ENCODE peak calls at places on chromosomes 2 and 18, in five cellular contexts. X is suprapubic skin, R is fibroblast of lung, L is astrocyte, C is tibial nerve. P is an unnamed sample. For H3K36me3, the result is how much of the 10 kb centered on the place peaks cover.

GRCh38 chr2:36577884-36578283 is 20.1 kb downstream of the FEZ2 start:
- DNase-seq in R (no peak), C (no peak), X (no peak), L (no peak), P (no peak)

GRCh38 chr2:128450211-128451015 is 131.7 kb upstream of the HS6ST1 start:
- DNase-seq in C (no peak), R (no peak), X (peak), L (no peak), P (peak)

GRCh38 chr2:217864960-217865359 is 137.8 kb downstream of the TNS1 start:
- DNase-seq in C (no peak), L (no peak), R (peak), X (no peak), P (no peak)

GRCh38 chr2:238525990-238526389 is 99.3 kb downstream of the ASB1 start:
- DNase-seq in X (no peak), R (peak), L (no peak), C (no peak), P (no peak)

GRCh38 chr18:74622079-74622478 is 24.4 kb downstream of the ZNF407 start:
- DNase-seq in R (no peak), L (no peak), X (no peak), C (no peak), P (no peak)

GRCh38 chr2:44668336-44668735 is 273.2 kb upstream of the SIX3 start:
- DNase-seq in C (no peak), L (no peak), R (no peak), X (no peak), P (no peak)

GRCh38 chr2:196380575-196380974 is 209.2 kb upstream of the STK17B start:
- DNase-seq in L (no peak), R (no peak), X (no peak), C (no peak), P (no peak)

GRCh38 chr2:67290451-67290991 is 106.6 kb upstream of the ETAA1 start:
- DNase-seq in R (peak), X (no peak), L (peak), C (no peak), P (no peak)

GRCh38 chr2:202122975-202123765 is 50.1 kb downstream of the KIAA2012 start:
- DNase-seq in R (no peak), X (no peak), C (no peak), L (no peak), P (no peak)

GRCh38 chr18:13246591-13246990 is 28.0 kb downstream of the LDLRAD4 start:
- DNase-seq in R (no peak), L (no peak), C (no peak), X (peak), P (no peak)

GRCh38 chr18:32980896-32981295 is 208.1 kb upstream of the KLHL14 start:
- DNase-seq in C (no peak), L (peak), R (peak), X (no peak), P (no peak)

GRCh38 chr2:10514287-10514686 is 66.2 kb upstream of the ODC1 start:
- DNase-seq in X (peak), C (no peak), R (no peak), L (no peak), P (no peak)

GRCh38 chr2:72754628-72755320 is 71.1 kb downstream of the EXOC6B start:
- DNase-seq in R (peak), C (no peak), X (no peak), L (peak), P (no peak)

GRCh38 chr2:158999458-158999857 is 31.0 kb downstream of the TANC1 start:
- DNase-seq in L (peak), X (no peak), C (no peak), R (peak), P (no peak)

GRCh38 chr2:113342650-113343049 is 63.9 kb upstream of the PAX8 start:
- DNase-seq in L (no peak), C (no peak), R (no peak), X (no peak), P (no peak)

GRCh38 chr2:37903009-37903408 is 22.1 kb upstream of the RMDN2 start:
- DNase-seq in X (no peak), C (no peak), L (no peak), R (no peak), P (no peak)

GRCh38 chr18:35024196-35024595 is 17.0 kb upstream of the MAPRE2 start:
- DNase-seq in C (no peak), X (no peak), R (no peak), L (no peak), P (no peak)

GRCh38 chr2:179936654-179937053 is 70.4 kb downstream of the CWC22 start:
- DNase-seq in L (no peak), C (no peak), R (no peak), X (no peak), P (no peak)

GRCh38 chr2:192571636-192572035 is 376.9 kb upstream of the TMEFF2 start:
- DNase-seq in L (no peak), C (no peak), X (no peak), R (no peak), P (no peak)

GRCh38 chr2:138115664-138116063 is 151.4 kb downstream of the HNMT start:
- DNase-seq in R (peak), X (no peak), L (no peak), C (no peak), P (no peak)

GRCh38 chr18:37476182-37476581 is 89.4 kb downstream of the CELF4 start:
- DNase-seq in R (no peak), C (no peak), X (no peak), L (no peak), P (no peak)

GRCh38 chr2:104091894-104092293 is 762.0 kb upstream of the POU3F3 start:
- DNase-seq in R (no peak), C (no peak), L (no peak), X (no peak), P (no peak)

GRCh38 chr2:29392774-29393173 is 277.6 kb downstream of the CLIP4 start:
- DNase-seq in L (no peak), R (no peak), C (no peak), X (no peak), P (no peak)

GRCh38 chr18:75211721-75212625 is 1.4 kb downstream of the TSHZ1 start:
- DNase-seq in C (no peak), X (peak), L (no peak), R (peak), P (no peak)

GRCh38 chr2:119282966-119283511 is 59.4 kb downstream of the STEAP3 start:
- DNase-seq in R (no peak), X (no peak), C (no peak), L (no peak), P (peak)

GRCh38 chr2:204108874-204109295 is 172.3 kb downstream of the ICOS start:
- DNase-seq in L (no peak), X (no peak), R (no peak), C (no peak), P (no peak)

GRCh38 chr2:109644571-109645275 is 30.6 kb downstream of the SOWAHC start:
- DNase-seq in X (no peak), R (no peak), L (no peak), C (no peak), P (peak)

GRCh38 chr18:63344918-63345317 is 22.1 kb downstream of the KDSR start:
- DNase-seq in X (no peak), R (no peak), C (no peak), L (no peak), P (no peak)

GRCh38 chr18:63344263-63344662 is 22.7 kb downstream of the KDSR start:
- DNase-seq in R (no peak), L (no peak), C (no peak), X (no peak), P (no peak)

GRCh38 chr18:63348508-63349136 is 18.4 kb downstream of the KDSR start:
- DNase-seq in X (no peak), C (no peak), L (no peak), R (no peak), P (no peak)

GRCh38 chr18:63346031-63346430 is 21.0 kb downstream of the KDSR start:
- DNase-seq in L (no peak), C (no peak), R (peak), X (no peak), P (no peak)

DNA sequence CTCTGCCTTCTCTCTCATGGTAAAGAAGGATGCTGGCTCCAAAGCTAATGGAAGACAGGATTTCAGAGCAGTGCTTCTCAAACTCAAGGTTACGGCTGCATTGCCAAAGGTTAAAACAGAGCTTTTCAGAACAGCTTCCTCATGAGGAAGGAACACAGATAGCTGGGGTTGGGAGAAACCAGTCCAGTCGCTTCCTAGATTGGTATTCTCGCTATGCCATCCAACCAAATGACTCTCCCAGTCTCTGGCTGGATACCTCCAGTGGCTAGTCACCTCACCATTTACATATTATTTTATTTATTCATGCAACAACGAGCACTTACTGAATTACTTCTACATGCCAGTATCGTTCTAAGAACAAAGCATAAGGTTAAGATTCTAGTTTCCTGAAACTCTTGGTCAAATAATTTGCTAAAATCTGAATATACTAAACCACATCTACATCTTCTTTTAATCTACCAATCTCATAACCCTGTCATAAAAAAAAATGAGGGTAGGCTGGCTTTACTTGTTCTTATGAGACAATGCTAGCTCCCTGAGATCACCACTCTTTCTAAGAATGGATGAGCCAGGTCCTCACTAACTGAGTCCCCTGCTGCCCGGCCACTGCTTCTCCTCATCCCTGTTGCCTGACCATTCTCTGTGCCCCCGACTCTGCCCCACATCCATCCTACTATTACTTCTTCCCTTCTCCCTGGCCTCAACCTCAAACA is 20.4 kb downstream of the KDSR start:
- DNase-seq in C (no peak), R (peak), X (no peak), L (peak), P (no peak)
- H3K36me3 ChIP-seq in C (under half), R (under half), X (half or more), L (half or more), P (half or more)

GRCh38 chr2:3464401-3465005 is 54.8 kb downstream of the ADI1 start:
- DNase-seq in C (peak), L (no peak), X (no peak), R (no peak), P (no peak)
- H3K36me3 ChIP-seq in C (under half), L (under half), X (half or more), R (under half), P (half or more)

GRCh38 chr18:57677289-57678211 is 55.9 kb upstream of the NARS1 start:
- DNase-seq in R (peak), L (no peak), C (no peak), X (no peak), P (peak)

GRCh38 chr18:57687970-57688369 is 66.3 kb upstream of the NARS1 start:
- DNase-seq in C (no peak), R (no peak), X (no peak), L (no peak), P (no peak)

DNA sequence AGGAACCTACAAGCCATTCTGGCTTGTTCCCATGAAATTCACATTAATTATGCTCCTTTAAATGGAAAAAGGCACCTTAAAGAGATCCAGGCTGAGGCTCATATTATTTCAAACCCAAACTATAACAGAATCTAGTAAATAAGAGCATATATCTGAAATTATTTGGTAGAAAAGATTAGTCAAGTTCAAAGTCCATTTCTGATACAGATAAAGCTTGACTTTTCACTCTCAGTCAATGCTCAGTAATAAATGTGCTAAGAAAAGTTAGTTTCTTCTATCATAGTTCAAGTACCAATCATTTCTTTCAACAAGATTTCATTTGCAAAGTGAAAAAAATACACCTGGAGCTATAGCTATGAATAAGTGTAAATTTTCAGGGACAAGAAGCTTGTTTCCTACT is 61.8 kb upstream of the NARS1 start:
- DNase-seq in X (no peak), C (no peak), L (no peak), R (no peak), P (no peak)
- H3K36me3 ChIP-seq in X (under half), C (under half), L (under half), R (under half), P (half or more)

GRCh38 chr2:170953976-170954375 is 24.9 kb downstream of the GORASP2 start:
- DNase-seq in X (no peak), L (no peak), C (no peak), R (peak), P (no peak)

GRCh38 chr2:170943596-170943995 is 14.5 kb downstream of the GORASP2 start:
- DNase-seq in C (no peak), L (no peak), R (no peak), X (no peak), P (no peak)

GRCh38 chr2:170944545-170944944 is 15.5 kb downstream of the GORASP2 start:
- DNase-seq in L (no peak), X (no peak), R (no peak), C (no peak), P (no peak)

GRCh38 chr2:170950221-170950737 is 21.2 kb downstream of the GORASP2 start:
- DNase-seq in X (no peak), C (no peak), L (no peak), R (no peak), P (no peak)

DNA sequence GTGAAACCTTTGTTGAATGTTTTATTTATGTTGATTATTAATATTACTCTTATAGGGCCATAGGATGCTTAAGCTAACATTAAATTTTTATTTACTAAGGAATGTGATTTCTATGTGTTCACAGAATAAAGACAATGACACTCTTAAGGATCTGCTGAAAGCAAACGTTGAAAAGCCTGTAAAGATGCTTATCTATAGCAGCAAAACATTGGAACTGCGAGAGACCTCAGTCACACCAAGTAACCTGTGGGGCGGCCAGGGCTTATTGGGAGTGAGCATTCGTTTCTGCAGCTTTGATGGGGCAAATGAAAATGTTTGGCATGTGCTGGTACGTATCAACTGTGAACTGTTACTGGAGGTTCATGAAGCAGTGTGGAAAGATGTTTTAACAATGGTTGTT is 20.4 kb downstream of the GORASP2 start:
- DNase-seq in X (no peak), L (no peak), R (no peak), C (no peak), P (no peak)
- H3K36me3 ChIP-seq in X (half or more), L (under half), R (under half), C (under half), P (half or more)

GRCh38 chr2:65313954-65314256 is 86.3 kb downstream of the ACTR2 start:
- DNase-seq in C (no peak), R (no peak), X (no peak), L (no peak), P (no peak)

GRCh38 chr2:65311596-65311995 is 84.0 kb downstream of the ACTR2 start:
- DNase-seq in C (no peak), R (no peak), X (no peak), L (no peak), P (no peak)

GRCh38 chr2:65313126-65313953 is 85.7 kb downstream of the ACTR2 start:
- DNase-seq in L (no peak), X (no peak), R (no peak), C (no peak), P (no peak)

GRCh38 chr2:65309699-65310098 is 82.1 kb downstream of the ACTR2 start:
- DNase-seq in C (no peak), X (no peak), L (no peak), R (no peak), P (peak)

GRCh38 chr2:65311049-65311448 is 83.4 kb downstream of the ACTR2 start:
- DNase-seq in L (no peak), R (no peak), X (no peak), C (no peak), P (no peak)
- H3K36me3 ChIP-seq in L (under half), R (under half), X (under half), C (under half), P (under half)

GRCh38 chr2:157421377-157421944 is 22.4 kb downstream of the CYTIP start:
- DNase-seq in C (no peak), L (no peak), R (no peak), X (no peak), P (no peak)
- H3K36me3 ChIP-seq in C (under half), L (under half), R (under half), X (under half), P (under half)

GRCh38 chr2:38981061-38981669 is 91.5 kb downstream of the ARHGEF33 start:
- DNase-seq in C (no peak), X (no peak), R (no peak), L (no peak), P (no peak)
- H3K36me3 ChIP-seq in C (under half), X (under half), R (under half), L (under half), P (under half)